ENCODE peak calls at places on chromosomes 1 and 21, in five cellular contexts. One of them, this sample, is unnamed.

GRCh38 chr1:235888119-235888643 is 21.5 kb upstream of the LYST start:
- DNase-seq in lung: no peak
- DNase-seq in uterus: no peak
- DNase-seq in cardiac muscle cell: no peak
- DNase-seq in H9: no peak
- DNase-seq in this sample: no peak

GRCh38 chr1:4212796-4213195 is 312.7 kb upstream of the C1orf174 start:
- DNase-seq in cardiac muscle cell: no peak
- DNase-seq in H9: no peak
- DNase-seq in lung: no peak
- DNase-seq in uterus: no peak
- DNase-seq in this sample: no peak

GRCh38 chr1:23436520-23437354 is 12.2 kb upstream of the TCEA3 start:
- DNase-seq in uterus: no peak
- DNase-seq in cardiac muscle cell: no peak
- DNase-seq in H9: peak
- DNase-seq in lung: peak
- DNase-seq in this sample: no peak

GRCh38 chr1:6530504-6531160 is 23.7 kb downstream of the NOL9 start:
- DNase-seq in uterus: no peak
- DNase-seq in lung: no peak
- DNase-seq in cardiac muscle cell: no peak
- DNase-seq in H9: no peak
- DNase-seq in this sample: no peak

GRCh38 chr21:45104560-45104959 is 30.2 kb downstream of the ADARB1 start:
- DNase-seq in cardiac muscle cell: peak
- DNase-seq in lung: no peak
- DNase-seq in H9: no peak
- DNase-seq in uterus: no peak
- DNase-seq in this sample: no peak

GRCh38 chr1:91889717-91890459 is 3.9 kb upstream of the TGFBR3 start:
- DNase-seq in H9: no peak
- DNase-seq in uterus: peak
- DNase-seq in cardiac muscle cell: peak
- DNase-seq in lung: no peak
- DNase-seq in this sample: no peak

GRCh38 chr21:33202464-33203363 is 27.0 kb upstream of the IFNAR2 start:
- DNase-seq in lung: peak
- DNase-seq in H9: no peak
- DNase-seq in uterus: no peak
- DNase-seq in cardiac muscle cell: no peak
- DNase-seq in this sample: no peak

GRCh38 chr1:28112388-28113311 is 24.2 kb upstream of the EYA3 start:
- DNase-seq in lung: peak
- DNase-seq in cardiac muscle cell: peak
- DNase-seq in H9: peak
- DNase-seq in uterus: no peak
- DNase-seq in this sample: peak

GRCh38 chr1:205357567-205357966 is 845 bp upstream of the KLHDC8A start:
- DNase-seq in H9: no peak
- DNase-seq in lung: no peak
- DNase-seq in cardiac muscle cell: no peak
- DNase-seq in uterus: no peak
- DNase-seq in this sample: no peak

GRCh38 chr1:53685272-53686051 is 53.5 kb downstream of the GLIS1 start:
- DNase-seq in lung: no peak
- DNase-seq in H9: no peak
- DNase-seq in uterus: no peak
- DNase-seq in cardiac muscle cell: peak
- DNase-seq in this sample: no peak

GRCh38 chr1:30966690-30967369 is 58.3 kb upstream of the SDC3 start:
- DNase-seq in lung: no peak
- DNase-seq in uterus: no peak
- DNase-seq in cardiac muscle cell: peak
- DNase-seq in H9: no peak
- DNase-seq in this sample: no peak

GRCh38 chr1:244092293-244093264 is 41.5 kb downstream of the ZBTB18 start:
- DNase-seq in uterus: no peak
- DNase-seq in H9: no peak
- DNase-seq in cardiac muscle cell: peak
- DNase-seq in lung: no peak
- DNase-seq in this sample: no peak

GRCh38 chr21:21851657-21852056 is 853.4 kb downstream of the NCAM2 start:
- DNase-seq in uterus: no peak
- DNase-seq in cardiac muscle cell: no peak
- DNase-seq in lung: no peak
- DNase-seq in H9: no peak
- DNase-seq in this sample: no peak

GRCh38 chr1:23664837-23665795 is 26.5 kb upstream of the RPL11 start:
- DNase-seq in lung: no peak
- DNase-seq in H9: no peak
- DNase-seq in cardiac muscle cell: peak
- DNase-seq in uterus: no peak
- DNase-seq in this sample: peak

GRCh38 chr1:117664314-117664713 is 58.5 kb downstream of the TENT5C start:
- DNase-seq in uterus: no peak
- DNase-seq in H9: no peak
- DNase-seq in cardiac muscle cell: no peak
- DNase-seq in lung: no peak
- DNase-seq in this sample: no peak

GRCh38 chr1:173451981-173452380 is 25.2 kb upstream of the PRDX6 start:
- DNase-seq in uterus: no peak
- DNase-seq in cardiac muscle cell: no peak
- DNase-seq in lung: peak
- DNase-seq in H9: no peak
- DNase-seq in this sample: no peak

GRCh38 chr1:14678011-14678638 is 79.6 kb downstream of the KAZN start:
- DNase-seq in uterus: no peak
- DNase-seq in H9: no peak
- DNase-seq in cardiac muscle cell: no peak
- DNase-seq in lung: no peak
- DNase-seq in this sample: no peak

GRCh38 chr1:62358974-62359373 is 39.7 kb upstream of the KANK4 start:
- DNase-seq in uterus: no peak
- DNase-seq in H9: no peak
- DNase-seq in lung: no peak
- DNase-seq in cardiac muscle cell: no peak
- DNase-seq in this sample: no peak

GRCh38 chr21:39319251-39319756 is 5.9 kb upstream of the BRWD1 start:
- DNase-seq in H9: no peak
- DNase-seq in cardiac muscle cell: peak
- DNase-seq in lung: no peak
- DNase-seq in uterus: no peak
- DNase-seq in this sample: no peak

GRCh38 chr1:116667577-116668105 is at the start of gene IGSF3:
- DNase-seq in lung: peak
- DNase-seq in uterus: peak
- DNase-seq in H9: peak
- DNase-seq in cardiac muscle cell: peak
- DNase-seq in this sample: peak

GRCh38 chr1:156499194-156499702 is 1.3 kb downstream of the MEF2D start:
- DNase-seq in cardiac muscle cell: no peak
- DNase-seq in lung: no peak
- DNase-seq in uterus: no peak
- DNase-seq in H9: no peak
- DNase-seq in this sample: no peak

GRCh38 chr1:193656841-193657240 is 470.4 kb upstream of the B3GALT2 start:
- DNase-seq in lung: no peak
- DNase-seq in H9: no peak
- DNase-seq in uterus: no peak
- DNase-seq in cardiac muscle cell: no peak
- DNase-seq in this sample: no peak

GRCh38 chr1:234628099-234628498 is 18.1 kb upstream of the IRF2BP2 start:
- DNase-seq in uterus: no peak
- DNase-seq in lung: no peak
- DNase-seq in H9: no peak
- DNase-seq in cardiac muscle cell: peak
- DNase-seq in this sample: no peak

GRCh38 chr1:159421821-159422220 is 10.2 kb upstream of the OR10J4 start:
- DNase-seq in H9: peak
- DNase-seq in lung: no peak
- DNase-seq in cardiac muscle cell: no peak
- DNase-seq in uterus: no peak
- DNase-seq in this sample: no peak
- TF ChIP-seq CTCF in H9: no peak
- TF ChIP-seq CTCF in lung: no peak
- TF ChIP-seq CTCF in cardiac muscle cell: no peak
- TF ChIP-seq CTCF in uterus: no peak
- TF ChIP-seq CTCF in this sample: peak

GRCh38 chr1:35264035-35264434 is 4.5 kb upstream of the ZMYM4 start:
- DNase-seq in uterus: no peak
- DNase-seq in H9: no peak
- DNase-seq in lung: no peak
- DNase-seq in cardiac muscle cell: no peak
- DNase-seq in this sample: no peak
- H3K27ac ChIP-seq in uterus: no peak
- H3K27ac ChIP-seq in H9: no peak
- H3K27ac ChIP-seq in lung: no peak
- H3K27ac ChIP-seq in cardiac muscle cell: no peak
- H3K27ac ChIP-seq in this sample: no peak

GRCh38 chr1:12206238-12206637 is 23.6 kb upstream of the VPS13D start:
- DNase-seq in uterus: no peak
- DNase-seq in lung: no peak
- DNase-seq in H9: no peak
- DNase-seq in cardiac muscle cell: no peak
- DNase-seq in this sample: no peak

GRCh38 chr1:12204140-12204539 is 25.7 kb upstream of the VPS13D start:
- DNase-seq in lung: no peak
- DNase-seq in H9: no peak
- DNase-seq in cardiac muscle cell: no peak
- DNase-seq in uterus: no peak
- DNase-seq in this sample: no peak

GRCh38 chr1:12206792-12207424 is 22.9 kb upstream of the VPS13D start:
- DNase-seq in H9: no peak
- DNase-seq in lung: no peak
- DNase-seq in uterus: no peak
- DNase-seq in cardiac muscle cell: no peak
- DNase-seq in this sample: no peak

GRCh38 chr1:12203216-12204007 is 26.4 kb upstream of the VPS13D start:
- DNase-seq in H9: no peak
- DNase-seq in cardiac muscle cell: no peak
- DNase-seq in lung: no peak
- DNase-seq in uterus: no peak
- DNase-seq in this sample: no peak

DNA sequence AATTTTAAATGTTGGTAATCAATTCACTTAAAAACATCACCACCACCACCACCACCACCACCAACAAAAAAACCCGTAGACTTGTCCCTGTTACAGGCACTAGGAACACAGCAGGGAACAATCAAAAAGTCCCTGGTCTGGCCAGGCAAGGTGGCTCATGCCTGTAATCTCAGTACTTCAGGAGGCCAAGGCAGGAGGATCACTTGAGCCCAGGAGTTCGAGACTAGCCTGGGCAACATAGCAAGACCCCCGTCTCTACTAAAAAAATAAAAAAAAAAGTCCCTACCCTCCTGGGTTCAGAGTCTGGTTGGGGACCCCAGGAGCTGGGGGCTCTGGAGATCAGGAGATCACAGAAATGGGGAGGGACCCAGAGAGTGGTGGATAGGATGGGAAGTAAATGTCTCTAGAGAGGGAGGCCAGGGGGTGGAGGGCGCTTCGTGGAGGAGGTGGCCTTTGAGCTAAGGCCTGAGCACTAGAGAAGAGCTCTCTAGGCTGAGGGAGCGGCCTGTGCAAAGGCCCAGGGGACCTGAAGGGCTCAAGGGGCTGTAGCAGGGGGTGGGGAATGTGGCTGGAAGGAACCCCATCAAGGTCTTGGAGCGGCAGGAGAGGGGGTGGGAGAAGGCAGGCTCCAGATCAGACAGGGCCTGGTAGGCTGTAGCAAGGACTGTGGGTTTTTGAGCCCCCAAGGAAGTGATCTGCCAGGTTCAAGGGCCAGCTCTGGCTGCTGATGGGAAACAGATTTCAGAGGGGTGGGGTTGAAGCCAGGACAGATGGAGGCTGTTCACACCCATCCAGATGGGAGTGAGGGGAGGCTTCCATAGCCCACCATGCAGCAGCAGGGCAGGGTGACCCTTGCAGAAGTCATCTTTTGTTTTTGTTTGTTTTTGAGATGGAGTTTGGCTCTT is 24.8 kb upstream of the VPS13D start:
- DNase-seq in H9: no peak
- DNase-seq in lung: no peak
- DNase-seq in uterus: no peak
- DNase-seq in cardiac muscle cell: no peak
- DNase-seq in this sample: no peak
- TF ChIP-seq CTCF in H9: no peak
- TF ChIP-seq CTCF in lung: no peak
- TF ChIP-seq CTCF in uterus: no peak
- TF ChIP-seq CTCF in cardiac muscle cell: no peak
- TF ChIP-seq CTCF in this sample: no peak

DNA sequence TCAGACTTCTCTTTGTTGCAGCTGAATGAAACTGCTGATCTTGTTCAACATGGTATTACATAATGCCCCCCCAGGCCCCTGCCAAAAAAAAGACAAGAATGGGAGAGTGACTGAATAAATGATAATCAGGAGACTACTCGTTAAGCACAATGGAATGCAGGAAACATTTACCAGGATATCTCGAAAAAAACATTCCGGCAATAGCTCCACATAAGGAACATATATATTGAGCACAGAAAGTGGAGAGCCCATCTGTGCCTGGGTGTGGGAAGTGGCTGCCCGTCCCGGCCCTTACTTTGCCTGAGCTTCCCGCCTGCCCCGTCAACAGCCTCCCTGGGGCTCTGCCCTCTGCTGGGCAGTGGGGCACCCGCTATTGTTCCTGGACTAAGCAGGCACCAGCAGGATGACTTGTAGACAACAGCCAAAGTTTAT is 13.4 kb downstream of the TRIM11 start:
- DNase-seq in cardiac muscle cell: peak
- DNase-seq in uterus: no peak
- DNase-seq in H9: no peak
- DNase-seq in lung: no peak
- DNase-seq in this sample: peak
- H3K27ac ChIP-seq in cardiac muscle cell: peak
- H3K27ac ChIP-seq in uterus: peak
- H3K27ac ChIP-seq in H9: no peak
- H3K27ac ChIP-seq in lung: no peak
- H3K27ac ChIP-seq in this sample: no peak

DNA sequence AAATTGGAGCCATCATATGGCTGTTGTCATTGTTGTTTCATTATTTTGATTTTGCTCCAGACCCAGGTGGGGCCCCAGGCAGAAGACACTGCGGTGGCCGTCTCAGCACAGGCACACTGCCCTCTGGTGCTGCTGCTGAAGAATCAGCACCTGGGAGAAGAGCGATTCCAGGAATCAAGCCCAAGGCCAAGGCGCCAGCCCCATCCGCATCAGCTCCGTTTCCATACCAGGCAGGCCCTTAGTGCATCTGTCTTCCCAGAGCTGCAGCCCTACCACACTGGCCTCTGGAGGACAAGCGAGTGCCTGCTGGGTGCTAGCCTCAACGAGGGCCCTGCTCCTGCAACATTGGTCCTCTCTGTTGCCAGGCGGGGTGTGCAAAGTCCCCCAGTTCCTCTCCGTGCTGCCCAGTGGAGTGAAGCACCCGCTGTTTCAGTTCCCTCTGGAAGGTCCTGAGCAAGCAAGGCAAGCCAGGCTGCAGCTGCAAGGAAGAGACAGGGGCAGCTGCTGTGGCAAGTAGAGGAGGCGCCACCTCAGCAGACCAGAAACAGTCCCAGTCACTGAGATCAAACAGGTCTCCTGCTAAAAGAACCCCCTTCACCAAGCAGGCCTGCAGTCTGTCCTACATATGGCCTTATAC is 5.2 kb downstream of the GRIK3 start:
- DNase-seq in cardiac muscle cell: no peak
- DNase-seq in uterus: no peak
- DNase-seq in H9: peak
- DNase-seq in lung: no peak
- DNase-seq in this sample: no peak
- TF ChIP-seq CTCF in cardiac muscle cell: no peak
- TF ChIP-seq CTCF in uterus: no peak
- TF ChIP-seq CTCF in H9: peak
- TF ChIP-seq CTCF in lung: no peak
- TF ChIP-seq CTCF in this sample: no peak